ENCODE peak calls at places on chromosomes 13 and 19, in five cellular contexts. J is right lobe of liver, Y is breast epithelium, G is uterus, A is HCT116. W is an unnamed sample.

GRCh38 chr13:110306960-110307696 is at the start of the genes COL4A1 and COL4A2:
- DNase-seq in J (no peak), G (peak), Y (peak), A (no peak), W (peak)

GRCh38 chr13:31192306-31192705 is 7.5 kb upstream of the B3GLCT start:
- DNase-seq in G (no peak), A (no peak), Y (no peak), J (no peak), W (no peak)

GRCh38 chr13:109345433-109345941 is 440.9 kb downstream of the IRS2 start:
- DNase-seq in G (no peak), J (no peak), A (no peak), Y (no peak), W (peak)

GRCh38 chr19:41939861-41940442 is 11.7 kb upstream of the ERFL start:
- DNase-seq in G (no peak), A (no peak), J (no peak), Y (no peak), W (no peak)

GRCh38 chr13:35496011-35496410 is 19.5 kb upstream of the MAB21L1 start:
- DNase-seq in G (no peak), A (no peak), J (no peak), Y (no peak), W (no peak)

GRCh38 chr13:98972627-98973026 is 5.2 kb downstream of the DOCK9 start:
- DNase-seq in A (peak), Y (no peak), G (no peak), J (no peak), W (peak)

GRCh38 chr13:114015608-114016295 is 41.9 kb upstream of the C13orf46 start:
- DNase-seq in Y (peak), J (no peak), G (no peak), A (no peak), W (no peak)

GRCh38 chr13:26861951-26862350 is 101.4 kb upstream of the GPR12 start:
- DNase-seq in A (no peak), Y (peak), G (no peak), J (no peak), W (no peak)

GRCh38 chr13:107203146-107203847 is 635.4 kb upstream of the ARGLU1 start:
- DNase-seq in G (no peak), A (no peak), J (no peak), Y (no peak), W (peak)

GRCh38 chr19:45423033-45423588 is 606 bp downstream of the ERCC1 start:
- DNase-seq in J (no peak), Y (no peak), A (no peak), G (no peak), W (no peak)

GRCh38 chr19:15812059-15812722 is 3.3 kb downstream of the OR10H1 start:
- DNase-seq in Y (no peak), J (peak), A (peak), G (no peak), W (no peak)

GRCh38 chr19:39200066-39200817 is 3.5 kb downstream of the NCCRP1 start:
- DNase-seq in Y (no peak), J (no peak), A (no peak), G (no peak), W (no peak)

GRCh38 chr13:34356686-34357434 is 538.9 kb downstream of the RFC3 start:
- DNase-seq in A (no peak), Y (no peak), J (no peak), G (no peak), W (no peak)

GRCh38 chr13:63092461-63092860 is 1676.8 kb upstream of the PCDH20 start:
- DNase-seq in A (no peak), G (no peak), Y (no peak), J (no peak), W (no peak)

GRCh38 chr13:33328691-33329090 is 43.1 kb upstream of the STARD13 start:
- DNase-seq in Y (no peak), A (no peak), J (no peak), G (no peak), W (no peak)

GRCh38 chr19:4538601-4538954 is 1.3 kb downstream of the LRG1 start:
- DNase-seq in Y (no peak), A (no peak), J (no peak), G (no peak), W (no peak)

GRCh38 chr19:28289294-28290063 is 923.5 kb downstream of the UQCRFS1 start:
- DNase-seq in J (no peak), G (no peak), A (no peak), Y (no peak), W (no peak)

GRCh38 chr19:57708641-57709354 is at the start of gene ZNF154:
- DNase-seq in J (no peak), A (no peak), Y (peak), G (no peak), W (no peak)

GRCh38 chr19:39126593-39127187 is 1.1 kb downstream of the PAK4 start:
- DNase-seq in J (peak), Y (no peak), G (no peak), A (no peak), W (peak)

GRCh38 chr19:29927944-29928669 is 13.9 kb upstream of the URI1 start:
- DNase-seq in G (no peak), A (no peak), Y (no peak), J (no peak), W (no peak)

GRCh38 chr13:94192576-94192975 is 286.9 kb downstream of the DCT start:
- DNase-seq in Y (no peak), J (peak), G (no peak), A (no peak), W (no peak)

GRCh38 chr19:29672933-29673336 is 7.7 kb downstream of the PLEKHF1 start:
- DNase-seq in A (no peak), G (no peak), J (no peak), Y (no peak), W (no peak)

GRCh38 chr19:41887711-41888382 is 4.9 kb downstream of the ARHGEF1 start:
- DNase-seq in Y (peak), A (peak), G (no peak), J (no peak), W (peak)

GRCh38 chr13:76455960-76456359 is 430.2 kb downstream of the KCTD12 start:
- DNase-seq in G (no peak), J (no peak), Y (no peak), A (no peak), W (no peak)

GRCh38 chr19:43662487-43662886 is 7.5 kb downstream of the PLAUR start:
- DNase-seq in Y (no peak), J (no peak), G (no peak), A (no peak), W (no peak)

GRCh38 chr13:26584713-26585112 is 27.2 kb downstream of the WASF3 start:
- DNase-seq in J (no peak), Y (no peak), A (no peak), G (no peak), W (no peak)

GRCh38 chr13:39130298-39130697 is 92.0 kb downstream of the NHLRC3 start:
- DNase-seq in J (no peak), Y (no peak), G (no peak), A (no peak), W (no peak)

GRCh38 chr13:93249259-93249917 is 22.8 kb downstream of the GPC6 start:
- DNase-seq in G (no peak), J (no peak), A (no peak), Y (no peak), W (peak)

GRCh38 chr19:31408460-31409124 is 59.4 kb upstream of the TSHZ3 start:
- DNase-seq in Y (no peak), G (peak), J (no peak), A (no peak), W (peak)

GRCh38 chr19:19627716-19628498 is at the start of gene LPAR2:
- DNase-seq in J (no peak), G (no peak), A (peak), Y (peak), W (no peak)

GRCh38 chr19:18419699-18420460 is 682 bp downstream of the SSBP4 start:
- DNase-seq in A (no peak), J (no peak), Y (no peak), G (no peak), W (no peak)
- TF ChIP-seq POLR2A in A (peak), J (no peak), Y (no peak), G (no peak), W (no peak)

DNA sequence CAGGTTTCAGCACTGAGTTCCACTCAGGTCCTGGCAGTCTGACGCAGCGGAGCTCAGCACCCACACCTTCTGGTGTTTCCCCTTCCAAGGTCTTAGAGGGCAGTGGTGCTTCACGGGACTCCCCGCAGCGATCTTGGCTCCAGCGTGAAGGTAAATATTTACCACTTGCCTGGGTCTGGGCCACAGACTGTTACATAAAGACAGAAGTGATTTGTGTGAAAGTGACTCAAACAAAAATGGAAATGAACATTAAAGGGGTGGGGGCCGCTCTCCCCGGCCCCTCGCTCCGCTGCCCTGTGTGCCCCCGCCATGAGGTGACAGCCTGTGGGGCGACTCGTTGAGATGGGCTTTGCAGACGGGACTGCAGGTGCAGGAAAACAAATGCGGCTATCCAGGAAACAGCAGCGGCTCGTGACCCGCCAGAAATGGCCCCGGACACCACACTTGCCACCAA is 55.0 kb downstream of the GGACT start:
- DNase-seq in Y (no peak), A (no peak), J (peak), G (no peak), W (no peak)
- TF ChIP-seq POLR2A in Y (no peak), A (no peak), J (no peak), G (no peak), W (no peak)

DNA sequence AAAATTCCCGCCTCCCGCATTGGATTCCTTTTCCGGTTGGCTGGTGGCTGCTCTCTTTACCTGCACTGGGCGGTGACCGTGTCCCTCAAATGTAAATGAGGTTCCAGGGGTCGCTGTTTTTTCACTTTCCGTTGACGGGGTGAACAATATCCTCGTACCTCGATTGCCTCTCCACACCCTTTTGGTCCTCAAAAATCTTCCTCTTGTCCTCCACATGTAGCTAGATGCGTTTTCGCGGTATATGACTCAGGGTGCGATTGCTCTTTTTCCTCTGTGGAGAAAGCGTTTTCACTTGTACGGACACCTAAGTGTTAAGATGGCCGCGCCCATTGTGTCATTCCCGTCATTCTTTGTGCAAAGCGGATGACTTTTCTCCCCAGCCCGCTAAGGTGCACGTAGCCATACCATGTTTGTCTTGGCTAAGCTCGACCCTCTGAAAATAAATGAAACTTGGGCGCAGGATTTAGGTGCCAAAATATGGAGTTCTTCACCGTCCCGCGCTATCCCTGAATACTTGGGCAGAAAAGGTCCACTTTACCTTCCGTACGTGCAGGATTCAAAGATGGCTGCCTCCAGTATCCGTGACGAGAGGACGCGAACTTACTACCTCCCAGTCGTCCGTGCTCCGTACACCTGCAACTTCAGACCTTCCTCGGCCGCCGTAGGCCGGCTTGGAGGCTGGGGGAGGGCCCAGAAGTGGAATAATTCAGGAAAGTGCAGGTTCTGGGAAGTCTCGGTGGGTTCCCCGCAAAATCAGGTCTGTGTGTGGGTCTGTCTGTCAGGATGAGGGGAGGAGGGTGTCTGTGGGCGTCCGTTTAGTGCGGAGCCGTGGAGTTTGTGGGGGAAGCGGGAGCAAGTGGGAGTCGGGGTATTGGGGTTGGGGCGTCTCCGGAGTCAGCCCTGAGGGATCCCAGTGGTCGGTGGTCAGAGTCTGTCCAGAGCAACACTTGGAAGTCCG is at the start of gene ZNF613:
- DNase-seq in Y (peak), A (peak), J (peak), G (peak), W (peak)
- TF ChIP-seq POLR2A in Y (no peak), A (no peak), J (no peak), G (no peak), W (peak)

DNA sequence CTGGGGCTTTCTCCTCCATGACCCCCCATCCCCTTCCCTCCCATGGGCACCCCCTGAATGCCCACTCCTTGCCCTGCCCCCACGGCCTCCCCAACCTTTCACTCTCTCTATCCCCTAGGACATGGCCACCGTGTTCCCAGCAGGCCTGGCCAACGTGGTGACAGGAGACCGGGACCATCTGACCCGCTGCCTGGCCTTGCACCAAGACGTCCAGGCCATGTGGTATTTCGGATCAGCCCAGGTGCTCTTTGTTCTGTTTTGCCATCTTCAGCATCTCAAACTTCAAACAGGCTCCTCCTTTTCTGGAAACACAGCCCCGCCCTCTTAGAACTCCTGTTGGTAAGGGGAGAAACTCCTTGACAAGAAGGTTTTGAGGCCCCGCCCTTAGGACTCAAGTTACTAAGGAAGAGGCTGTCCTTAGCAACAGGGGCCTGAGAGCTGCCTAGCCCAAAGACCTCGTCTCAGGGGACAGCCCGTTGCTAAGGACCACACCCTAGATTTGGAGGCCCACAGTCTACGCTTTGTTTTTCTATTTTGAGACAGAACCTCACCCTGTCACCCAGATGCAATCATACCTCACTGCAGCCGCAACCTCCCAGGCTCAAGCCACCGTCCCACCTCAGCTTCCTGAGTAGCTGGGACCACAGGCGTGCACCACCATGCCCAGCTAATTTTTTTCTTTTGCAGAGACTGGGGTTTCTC is 5.1 kb upstream of the FLT3LG start:
- DNase-seq in Y (peak), A (no peak), G (peak), J (no peak), W (peak)
- TF ChIP-seq POLR2A in Y (no peak), A (no peak), G (no peak), J (no peak), W (no peak)

GRCh38 chr19:1406818-1407661 is at the start of gene DAZAP1:
- DNase-seq in A (peak), Y (peak), G (peak), J (peak), W (peak)

GRCh38 chr19:1406496-1406817 is 929 bp upstream of the DAZAP1 start:
- DNase-seq in G (no peak), A (no peak), J (no peak), Y (peak), W (no peak)

GRCh38 chr19:1408300-1409203 is 1.2 kb downstream of the DAZAP1 start:
- DNase-seq in Y (no peak), A (no peak), G (peak), J (no peak), W (no peak)

GRCh38 chr19:1409204-1410005 is 2.0 kb downstream of the DAZAP1 start:
- DNase-seq in Y (no peak), J (no peak), G (no peak), A (no peak), W (no peak)

DNA sequence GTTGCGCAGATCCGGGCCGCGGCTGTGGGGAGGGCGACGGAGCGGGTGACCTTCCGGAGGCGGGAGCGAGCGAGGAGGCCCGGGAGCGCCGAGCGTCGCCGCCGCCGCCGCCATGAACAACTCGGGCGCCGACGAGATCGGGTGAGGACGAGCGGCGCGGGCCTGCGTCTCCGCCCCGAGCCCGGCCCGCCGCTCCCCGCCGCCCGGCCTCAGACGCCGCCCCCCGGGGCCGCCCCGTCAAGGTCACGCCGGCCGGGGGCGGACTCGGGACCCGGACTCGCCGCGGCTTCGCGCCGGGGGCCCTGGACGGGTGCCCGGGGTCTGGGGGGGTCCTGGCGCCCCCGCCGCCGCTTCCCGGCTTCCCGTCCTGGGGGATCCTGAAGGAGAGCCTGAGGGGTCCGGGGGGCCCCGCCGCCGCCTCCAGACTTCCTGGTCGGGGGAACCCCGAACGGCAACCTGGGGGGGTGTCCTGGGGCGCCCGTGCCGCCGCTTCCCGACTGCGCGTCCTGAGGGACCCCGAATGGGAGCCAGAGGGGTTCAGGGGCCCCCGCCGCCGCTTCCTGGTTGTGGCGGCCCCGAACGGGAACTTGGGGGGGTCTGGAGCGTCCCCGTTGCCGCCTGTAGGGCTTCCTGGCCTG is 395 bp downstream of the DAZAP1 start:
- DNase-seq in Y (no peak), A (no peak), J (no peak), G (peak), W (no peak)
- TF ChIP-seq POLR2A in Y (no peak), A (no peak), J (peak), G (no peak), W (no peak)

GRCh38 chr19:12294308-12295158 is at the start of gene ZNF44:
- DNase-seq in A (peak), J (peak), Y (peak), G (peak), W (peak)
- TF ChIP-seq POLR2A in A (no peak), J (peak), Y (peak), G (peak), W (peak)

DNA sequence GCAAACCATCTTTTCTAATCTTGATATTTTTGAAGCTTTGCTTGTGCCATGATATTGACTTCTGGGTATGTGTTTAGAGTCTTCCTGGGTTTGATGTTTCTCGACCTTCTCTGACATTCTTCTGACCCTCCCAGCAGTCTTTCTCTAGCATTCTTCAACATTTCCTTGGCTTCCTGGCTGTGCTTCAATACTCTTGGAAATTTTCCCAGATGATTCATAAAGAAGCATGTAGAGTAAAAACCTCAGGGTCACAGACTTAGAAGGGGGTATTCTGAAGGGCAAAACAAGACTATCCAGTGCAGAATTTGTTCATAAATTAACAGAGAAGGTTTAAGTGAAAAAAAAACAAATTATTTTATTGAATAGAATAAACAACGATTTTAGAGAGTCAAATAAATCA is 946.4 kb upstream of the PCDH9 start:
- DNase-seq in Y (no peak), A (peak), J (no peak), G (no peak), W (peak)
- TF ChIP-seq POLR2A in Y (no peak), A (no peak), J (no peak), G (no peak), W (no peak)

DNA sequence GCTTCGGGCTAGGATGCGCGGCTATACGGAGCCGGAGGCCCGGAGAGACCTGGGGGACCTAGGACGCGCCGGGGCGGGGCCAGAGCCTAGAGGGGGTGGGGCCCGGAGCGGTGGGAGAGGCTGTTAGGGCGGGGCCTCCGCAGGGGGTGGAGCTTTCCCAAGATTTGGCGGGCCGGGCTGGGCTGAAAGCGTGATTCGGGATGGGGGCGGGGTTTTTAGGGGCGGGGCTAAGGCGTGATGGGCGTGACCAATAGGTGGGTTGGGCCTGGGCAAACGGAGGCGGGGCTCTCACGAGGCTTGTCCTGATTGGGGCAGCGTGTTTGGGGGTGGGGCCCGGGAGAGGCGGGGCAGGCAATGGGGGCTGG is 439 bp downstream of the RAB11B start:
- DNase-seq in J (peak), Y (peak), G (peak), A (peak), W (peak)
- TF ChIP-seq POLR2A in J (no peak), Y (no peak), G (no peak), A (no peak), W (no peak)

GRCh38 chr19:46784262-46785053 is 3.9 kb downstream of the SLC1A5 start:
- DNase-seq in G (peak), A (peak), J (peak), Y (peak), W (peak)
- TF ChIP-seq POLR2A in G (no peak), A (no peak), J (no peak), Y (no peak), W (no peak)

W was measured in H54.